ENCODE peak calls at places on chromosomes 5 and 9, in six cellular contexts. One of them, this sample, is unnamed.

GRCh38 chr5:96809898-96810297 is 2.2 kb upstream of the ERAP1 start:
- DNase-seq in PC-9: no peak
- DNase-seq in hepatocyte: no peak
- DNase-seq in activated CD8-positive, alpha-beta memory T cell treated with anti-CD3 and anti-CD28 coated beads, Interleukin-2, amount 10 ng/mL, durations not matched to agents 7 days and 5 days: no peak
- DNase-seq in NCI-H226: no peak
- DNase-seq in hypothalamus: no peak
- DNase-seq in this sample: no peak

GRCh38 chr9:90458485-90458884 is 184.1 kb downstream of the DIRAS2 start:
- DNase-seq in hepatocyte: peak; percentile 82
- DNase-seq in NCI-H226: no peak
- DNase-seq in PC-9: peak; percentile 65
- DNase-seq in activated CD8-positive, alpha-beta memory T cell treated with anti-CD3 and anti-CD28 coated beads, Interleukin-2, amount 10 ng/mL, durations not matched to agents 7 days and 5 days: no peak
- DNase-seq in hypothalamus: no peak
- DNase-seq in this sample: peak; percentile 45

GRCh38 chr5:36403601-36404311 is 102.1 kb upstream of the RANBP3L start:
- DNase-seq in hypothalamus: peak; percentile 14
- DNase-seq in PC-9: no peak
- DNase-seq in hepatocyte: no peak
- DNase-seq in activated CD8-positive, alpha-beta memory T cell treated with anti-CD3 and anti-CD28 coated beads, Interleukin-2, amount 10 ng/mL, durations not matched to agents 7 days and 5 days: no peak
- DNase-seq in NCI-H226: peak; percentile 71
- DNase-seq in this sample: no peak

GRCh38 chr9:129995409-129996160 is 47.4 kb downstream of the FNBP1 start:
- DNase-seq in hypothalamus: no peak
- DNase-seq in NCI-H226: peak; percentile 69
- DNase-seq in PC-9: no peak
- DNase-seq in activated CD8-positive, alpha-beta memory T cell treated with anti-CD3 and anti-CD28 coated beads, Interleukin-2, amount 10 ng/mL, durations not matched to agents 7 days and 5 days: peak; percentile 60
- DNase-seq in hepatocyte: no peak
- DNase-seq in this sample: peak; percentile 49

GRCh38 chr5:40618926-40619325 is 60.8 kb upstream of the PTGER4 start:
- DNase-seq in NCI-H226: no peak
- DNase-seq in activated CD8-positive, alpha-beta memory T cell treated with anti-CD3 and anti-CD28 coated beads, Interleukin-2, amount 10 ng/mL, durations not matched to agents 7 days and 5 days: no peak
- DNase-seq in PC-9: peak; percentile 45
- DNase-seq in hepatocyte: no peak
- DNase-seq in hypothalamus: no peak
- DNase-seq in this sample: peak; percentile 30

GRCh38 chr5:4230905-4231561 is 635.4 kb downstream of the IRX1 start:
- DNase-seq in hypothalamus: peak; percentile 53
- DNase-seq in PC-9: no peak
- DNase-seq in activated CD8-positive, alpha-beta memory T cell treated with anti-CD3 and anti-CD28 coated beads, Interleukin-2, amount 10 ng/mL, durations not matched to agents 7 days and 5 days: no peak
- DNase-seq in NCI-H226: no peak
- DNase-seq in hepatocyte: no peak
- DNase-seq in this sample: no peak

GRCh38 chr5:133287500-133287899 is 235.7 kb downstream of the HSPA4 start:
- DNase-seq in hypothalamus: peak; percentile 11
- DNase-seq in NCI-H226: no peak
- DNase-seq in PC-9: no peak
- DNase-seq in hepatocyte: peak; percentile 75
- DNase-seq in activated CD8-positive, alpha-beta memory T cell treated with anti-CD3 and anti-CD28 coated beads, Interleukin-2, amount 10 ng/mL, durations not matched to agents 7 days and 5 days: peak; percentile 54
- DNase-seq in this sample: peak; percentile 43

GRCh38 chr9:69546265-69546664 is 125.9 kb downstream of the APBA1 start:
- DNase-seq in hepatocyte: peak; percentile 37
- DNase-seq in NCI-H226: no peak
- DNase-seq in PC-9: no peak
- DNase-seq in activated CD8-positive, alpha-beta memory T cell treated with anti-CD3 and anti-CD28 coated beads, Interleukin-2, amount 10 ng/mL, durations not matched to agents 7 days and 5 days: no peak
- DNase-seq in hypothalamus: no peak
- DNase-seq in this sample: no peak

GRCh38 chr9:81804306-81804705 is 115.0 kb upstream of the TLE1 start:
- DNase-seq in activated CD8-positive, alpha-beta memory T cell treated with anti-CD3 and anti-CD28 coated beads, Interleukin-2, amount 10 ng/mL, durations not matched to agents 7 days and 5 days: no peak
- DNase-seq in PC-9: no peak
- DNase-seq in NCI-H226: no peak
- DNase-seq in hepatocyte: no peak
- DNase-seq in hypothalamus: no peak
- DNase-seq in this sample: no peak

GRCh38 chr5:53167836-53168235 is 58.3 kb upstream of the MOCS2 start:
- DNase-seq in PC-9: no peak
- DNase-seq in hepatocyte: no peak
- DNase-seq in activated CD8-positive, alpha-beta memory T cell treated with anti-CD3 and anti-CD28 coated beads, Interleukin-2, amount 10 ng/mL, durations not matched to agents 7 days and 5 days: no peak
- DNase-seq in hypothalamus: peak; percentile 1
- DNase-seq in NCI-H226: no peak
- DNase-seq in this sample: no peak

GRCh38 chr5:172744106-172745104 is 26.6 kb downstream of the DUSP1 start:
- DNase-seq in activated CD8-positive, alpha-beta memory T cell treated with anti-CD3 and anti-CD28 coated beads, Interleukin-2, amount 10 ng/mL, durations not matched to agents 7 days and 5 days: no peak
- DNase-seq in hepatocyte: no peak
- DNase-seq in hypothalamus: no peak
- DNase-seq in PC-9: peak; percentile 77
- DNase-seq in NCI-H226: no peak
- DNase-seq in this sample: no peak

GRCh38 chr9:33464045-33464636 is 9.6 kb downstream of the NOL6 start:
- DNase-seq in NCI-H226: no peak
- DNase-seq in hepatocyte: no peak
- DNase-seq in hypothalamus: no peak
- DNase-seq in PC-9: no peak
- DNase-seq in activated CD8-positive, alpha-beta memory T cell treated with anti-CD3 and anti-CD28 coated beads, Interleukin-2, amount 10 ng/mL, durations not matched to agents 7 days and 5 days: no peak
- DNase-seq in this sample: no peak

GRCh38 chr5:125476888-125477585 is 730.6 kb upstream of the ZNF608 start:
- DNase-seq in hepatocyte: no peak
- DNase-seq in NCI-H226: peak; percentile 78
- DNase-seq in PC-9: no peak
- DNase-seq in hypothalamus: no peak
- DNase-seq in activated CD8-positive, alpha-beta memory T cell treated with anti-CD3 and anti-CD28 coated beads, Interleukin-2, amount 10 ng/mL, durations not matched to agents 7 days and 5 days: no peak
- DNase-seq in this sample: peak; percentile 66